ENCODE peak calls at places on chromosomes 2 and 18, in eight cellular contexts. One of them, this sample, is unnamed.

GRCh38 chr2:20288941-20289340 is 61.7 kb downstream of the PUM2 start:
- DNase-seq in tibial artery: no peak
- DNase-seq in brain microvascular endothelial cell: peak; percentile 8
- DNase-seq in AG09309: no peak
- DNase-seq in ascending aorta: no peak
- DNase-seq in OCI-LY7: no peak
- DNase-seq in CD8-positive, alpha-beta T cell: no peak
- DNase-seq in stomach: no peak
- DNase-seq in this sample: peak; percentile 33

GRCh38 chr2:118635891-118636290 is 211.6 kb downstream of the EN1 start:
- DNase-seq in OCI-LY7: no peak
- DNase-seq in brain microvascular endothelial cell: no peak
- DNase-seq in stomach: no peak
- DNase-seq in tibial artery: no peak
- DNase-seq in CD8-positive, alpha-beta T cell: no peak
- DNase-seq in AG09309: no peak
- DNase-seq in ascending aorta: no peak
- DNase-seq in this sample: no peak

GRCh38 chr2:158502984-158503383 is 46.2 kb downstream of the PKP4 start:
- DNase-seq in brain microvascular endothelial cell: peak; percentile 24
- DNase-seq in stomach: no peak
- DNase-seq in tibial artery: no peak
- DNase-seq in CD8-positive, alpha-beta T cell: no peak
- DNase-seq in AG09309: peak; percentile 85
- DNase-seq in OCI-LY7: no peak
- DNase-seq in ascending aorta: no peak
- DNase-seq in this sample: peak; percentile 47

GRCh38 chr2:181054843-181055242 is 74.4 kb downstream of the UBE2E3 start:
- DNase-seq in stomach: no peak
- DNase-seq in brain microvascular endothelial cell: peak; percentile 36
- DNase-seq in CD8-positive, alpha-beta T cell: no peak
- DNase-seq in tibial artery: no peak
- DNase-seq in AG09309: no peak
- DNase-seq in OCI-LY7: no peak
- DNase-seq in ascending aorta: no peak
- DNase-seq in this sample: no peak

GRCh38 chr2:9408641-9409151 is 14.6 kb downstream of the ITGB1BP1 start:
- DNase-seq in OCI-LY7: no peak
- DNase-seq in stomach: no peak
- DNase-seq in tibial artery: no peak
- DNase-seq in ascending aorta: peak; percentile 45
- DNase-seq in AG09309: no peak
- DNase-seq in CD8-positive, alpha-beta T cell: no peak
- DNase-seq in brain microvascular endothelial cell: no peak
- DNase-seq in this sample: peak; percentile 53

GRCh38 chr2:191264647-191265079 is 19.5 kb downstream of the MYO1B start:
- DNase-seq in stomach: no peak
- DNase-seq in OCI-LY7: no peak
- DNase-seq in tibial artery: no peak
- DNase-seq in ascending aorta: no peak
- DNase-seq in CD8-positive, alpha-beta T cell: no peak
- DNase-seq in AG09309: peak; percentile 80
- DNase-seq in brain microvascular endothelial cell: peak; percentile 84
- DNase-seq in this sample: peak; percentile 91

GRCh38 chr2:219571311-219572236 is at the start of gene OBSL1:
- DNase-seq in OCI-LY7: no peak
- DNase-seq in AG09309: no peak
- DNase-seq in tibial artery: peak; percentile 87
- DNase-seq in ascending aorta: peak; percentile 81
- DNase-seq in CD8-positive, alpha-beta T cell: no peak
- DNase-seq in brain microvascular endothelial cell: peak; percentile 33
- DNase-seq in stomach: peak; percentile 63
- DNase-seq in this sample: peak; percentile 73

GRCh38 chr2:37551783-37552182 is 119.7 kb downstream of the CDC42EP3 start:
- DNase-seq in OCI-LY7: no peak
- DNase-seq in CD8-positive, alpha-beta T cell: no peak
- DNase-seq in brain microvascular endothelial cell: no peak
- DNase-seq in stomach: no peak
- DNase-seq in AG09309: no peak
- DNase-seq in tibial artery: no peak
- DNase-seq in ascending aorta: no peak
- DNase-seq in this sample: no peak

GRCh38 chr2:46865181-46865970 is 50.2 kb downstream of the MCFD2 start:
- DNase-seq in OCI-LY7: no peak
- DNase-seq in AG09309: no peak
- DNase-seq in brain microvascular endothelial cell: no peak
- DNase-seq in CD8-positive, alpha-beta T cell: no peak
- DNase-seq in ascending aorta: no peak
- DNase-seq in tibial artery: no peak
- DNase-seq in stomach: no peak
- DNase-seq in this sample: no peak

GRCh38 chr2:221444106-221444505 is 128.0 kb downstream of the EPHA4 start:
- DNase-seq in CD8-positive, alpha-beta T cell: no peak
- DNase-seq in brain microvascular endothelial cell: peak; percentile 79
- DNase-seq in OCI-LY7: no peak
- DNase-seq in stomach: no peak
- DNase-seq in AG09309: peak; percentile 61
- DNase-seq in tibial artery: no peak
- DNase-seq in ascending aorta: peak; percentile 77
- DNase-seq in this sample: peak; percentile 64

GRCh38 chr2:230627806-230628724 is 84.6 kb upstream of the CAB39 start:
- DNase-seq in stomach: peak; percentile 47
- DNase-seq in ascending aorta: no peak
- DNase-seq in OCI-LY7: no peak
- DNase-seq in brain microvascular endothelial cell: peak; percentile 73
- DNase-seq in tibial artery: no peak
- DNase-seq in AG09309: no peak
- DNase-seq in CD8-positive, alpha-beta T cell: no peak
- DNase-seq in this sample: peak; percentile 56

GRCh38 chr18:74540689-74541421 is 6.6 kb downstream of the CNDP1 start:
- DNase-seq in AG09309: no peak
- DNase-seq in CD8-positive, alpha-beta T cell: no peak
- DNase-seq in stomach: peak; percentile 25
- DNase-seq in brain microvascular endothelial cell: no peak
- DNase-seq in ascending aorta: no peak
- DNase-seq in tibial artery: no peak
- DNase-seq in OCI-LY7: no peak
- DNase-seq in this sample: no peak

GRCh38 chr18:34222396-34223163 is 2.1 kb downstream of the NOL4 start:
- DNase-seq in ascending aorta: no peak
- DNase-seq in CD8-positive, alpha-beta T cell: no peak
- DNase-seq in brain microvascular endothelial cell: no peak
- DNase-seq in AG09309: no peak
- DNase-seq in tibial artery: no peak
- DNase-seq in OCI-LY7: no peak
- DNase-seq in stomach: no peak
- DNase-seq in this sample: peak; percentile 9

DNA sequence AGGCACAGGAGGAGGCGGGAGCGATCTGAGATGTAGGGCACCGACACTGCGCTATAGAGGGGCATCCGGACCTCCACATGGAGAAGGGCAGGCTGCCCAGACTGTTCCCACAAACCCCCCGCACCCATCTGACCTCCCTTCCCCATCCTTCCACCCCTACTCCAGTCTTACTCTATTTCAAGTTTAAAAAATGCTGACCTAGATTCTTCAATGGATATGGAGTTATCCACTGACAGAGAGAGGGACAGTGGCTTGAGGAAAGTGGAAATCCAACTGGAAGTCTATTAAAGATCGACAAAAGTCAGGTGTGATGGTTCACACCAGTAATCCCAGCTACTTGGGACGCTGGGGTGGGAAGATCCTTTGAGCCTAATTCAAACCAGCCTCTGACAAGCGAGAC is 5.1 kb upstream of the DGUOK start:
- DNase-seq in ascending aorta: no peak
- DNase-seq in stomach: no peak
- DNase-seq in brain microvascular endothelial cell: no peak
- DNase-seq in OCI-LY7: no peak
- DNase-seq in tibial artery: no peak
- DNase-seq in AG09309: no peak
- DNase-seq in CD8-positive, alpha-beta T cell: no peak
- DNase-seq in this sample: no peak
- H3K4me3 ChIP-seq in ascending aorta: no peak overlapping the region
- H3K4me3 ChIP-seq in stomach: no peak overlapping the region
- H3K4me3 ChIP-seq in brain microvascular endothelial cell: no peak overlapping the region
- H3K4me3 ChIP-seq in OCI-LY7: no peak overlapping the region
- H3K4me3 ChIP-seq in tibial artery: no peak overlapping the region
- H3K4me3 ChIP-seq in AG09309: no peak overlapping the region
- H3K4me3 ChIP-seq in CD8-positive, alpha-beta T cell: no peak overlapping the region
- H3K4me3 ChIP-seq in this sample: no peak overlapping the region

DNA sequence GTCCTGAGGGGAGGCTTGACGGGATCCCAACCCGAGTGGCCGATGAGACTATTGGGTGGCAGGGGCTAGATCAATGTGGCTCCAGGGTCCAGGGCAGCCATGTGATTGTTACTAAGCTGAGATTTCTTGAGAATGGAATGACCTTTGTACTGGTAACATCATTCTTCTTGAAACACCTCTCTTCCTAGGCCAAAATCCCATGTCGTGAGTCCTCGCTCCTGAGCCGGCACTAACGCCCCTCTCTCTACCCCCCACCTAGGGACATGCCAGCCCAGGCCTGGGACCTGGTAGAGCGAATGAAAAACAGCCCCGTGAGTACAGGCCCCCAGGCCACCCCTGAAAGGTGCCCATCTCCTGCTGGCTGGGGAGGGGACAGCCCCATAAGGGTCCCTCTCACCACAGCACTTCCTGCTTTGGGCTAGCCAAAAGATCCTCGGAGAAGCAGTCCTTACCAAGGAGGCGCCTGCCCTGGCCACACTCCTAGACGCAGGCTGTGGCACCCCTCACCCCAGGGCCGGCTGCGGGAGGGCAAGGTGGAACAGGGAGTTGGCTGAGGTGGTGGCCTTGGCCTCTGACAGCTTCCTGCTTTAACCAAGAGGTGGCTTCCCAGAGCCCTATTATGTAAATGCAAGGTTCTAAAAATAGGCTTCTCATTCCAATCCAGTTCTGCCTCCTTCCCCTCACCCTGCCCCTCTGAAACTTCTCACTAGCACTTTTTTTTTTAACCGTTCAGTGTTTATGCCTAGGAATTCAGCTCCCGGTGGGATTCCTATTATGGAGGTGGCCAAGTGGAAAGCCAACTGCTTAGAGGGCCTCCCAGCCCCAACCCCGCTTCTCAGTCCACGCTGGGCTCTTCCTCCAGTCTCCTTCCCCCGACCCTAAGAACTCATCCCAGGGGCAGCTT is 126.6 kb upstream of the PPP1CB start:
- DNase-seq in stomach: peak; percentile 92
- DNase-seq in ascending aorta: peak; percentile 94
- DNase-seq in tibial artery: peak; percentile 93
- DNase-seq in OCI-LY7: no peak
- DNase-seq in AG09309: no peak
- DNase-seq in brain microvascular endothelial cell: no peak
- DNase-seq in CD8-positive, alpha-beta T cell: peak; percentile 30
- DNase-seq in this sample: peak; percentile 62
- H3K4me3 ChIP-seq in stomach: no peak overlapping the region
- H3K4me3 ChIP-seq in ascending aorta: peak overlapping the region; percentile 14
- H3K4me3 ChIP-seq in tibial artery: peak overlapping the region; percentile 43
- H3K4me3 ChIP-seq in OCI-LY7: no peak overlapping the region
- H3K4me3 ChIP-seq in AG09309: no peak overlapping the region
- H3K4me3 ChIP-seq in brain microvascular endothelial cell: no peak overlapping the region
- H3K4me3 ChIP-seq in CD8-positive, alpha-beta T cell: peak overlapping the region; percentile 13
- H3K4me3 ChIP-seq in this sample: no peak overlapping the region

GRCh38 chr18:12086249-12086648 is 7.4 kb upstream of the ANKRD62 start:
- DNase-seq in CD8-positive, alpha-beta T cell: no peak
- DNase-seq in ascending aorta: no peak
- DNase-seq in brain microvascular endothelial cell: no peak
- DNase-seq in tibial artery: no peak
- DNase-seq in OCI-LY7: no peak
- DNase-seq in AG09309: no peak
- DNase-seq in stomach: peak; percentile 84
- DNase-seq in this sample: no peak

GRCh38 chr18:12088731-12089375 is 4.8 kb upstream of the ANKRD62 start:
- DNase-seq in tibial artery: no peak
- DNase-seq in AG09309: no peak
- DNase-seq in brain microvascular endothelial cell: no peak
- DNase-seq in ascending aorta: no peak
- DNase-seq in OCI-LY7: no peak
- DNase-seq in stomach: no peak
- DNase-seq in CD8-positive, alpha-beta T cell: no peak
- DNase-seq in this sample: no peak

GRCh38 chr18:12086677-12087482 is 6.8 kb upstream of the ANKRD62 start:
- DNase-seq in brain microvascular endothelial cell: no peak
- DNase-seq in tibial artery: no peak
- DNase-seq in OCI-LY7: no peak
- DNase-seq in stomach: no peak
- DNase-seq in AG09309: no peak
- DNase-seq in CD8-positive, alpha-beta T cell: no peak
- DNase-seq in ascending aorta: no peak
- DNase-seq in this sample: no peak

GRCh38 chr18:12088096-12088495 is 5.5 kb upstream of the ANKRD62 start:
- DNase-seq in CD8-positive, alpha-beta T cell: no peak
- DNase-seq in tibial artery: no peak
- DNase-seq in brain microvascular endothelial cell: no peak
- DNase-seq in stomach: no peak
- DNase-seq in OCI-LY7: no peak
- DNase-seq in AG09309: no peak
- DNase-seq in ascending aorta: no peak
- DNase-seq in this sample: no peak

GRCh38 chr18:12087483-12087960 is 6.1 kb upstream of the ANKRD62 start:
- DNase-seq in CD8-positive, alpha-beta T cell: no peak
- DNase-seq in stomach: no peak
- DNase-seq in OCI-LY7: no peak
- DNase-seq in tibial artery: no peak
- DNase-seq in AG09309: no peak
- DNase-seq in brain microvascular endothelial cell: no peak
- DNase-seq in ascending aorta: no peak
- DNase-seq in this sample: no peak
- H3K4me3 ChIP-seq in CD8-positive, alpha-beta T cell: no peak overlapping the region
- H3K4me3 ChIP-seq in stomach: no peak overlapping the region
- H3K4me3 ChIP-seq in OCI-LY7: no peak overlapping the region
- H3K4me3 ChIP-seq in tibial artery: no peak overlapping the region
- H3K4me3 ChIP-seq in AG09309: no peak overlapping the region
- H3K4me3 ChIP-seq in brain microvascular endothelial cell: no peak overlapping the region
- H3K4me3 ChIP-seq in ascending aorta: no peak overlapping the region
- H3K4me3 ChIP-seq in this sample: no peak overlapping the region

DNA sequence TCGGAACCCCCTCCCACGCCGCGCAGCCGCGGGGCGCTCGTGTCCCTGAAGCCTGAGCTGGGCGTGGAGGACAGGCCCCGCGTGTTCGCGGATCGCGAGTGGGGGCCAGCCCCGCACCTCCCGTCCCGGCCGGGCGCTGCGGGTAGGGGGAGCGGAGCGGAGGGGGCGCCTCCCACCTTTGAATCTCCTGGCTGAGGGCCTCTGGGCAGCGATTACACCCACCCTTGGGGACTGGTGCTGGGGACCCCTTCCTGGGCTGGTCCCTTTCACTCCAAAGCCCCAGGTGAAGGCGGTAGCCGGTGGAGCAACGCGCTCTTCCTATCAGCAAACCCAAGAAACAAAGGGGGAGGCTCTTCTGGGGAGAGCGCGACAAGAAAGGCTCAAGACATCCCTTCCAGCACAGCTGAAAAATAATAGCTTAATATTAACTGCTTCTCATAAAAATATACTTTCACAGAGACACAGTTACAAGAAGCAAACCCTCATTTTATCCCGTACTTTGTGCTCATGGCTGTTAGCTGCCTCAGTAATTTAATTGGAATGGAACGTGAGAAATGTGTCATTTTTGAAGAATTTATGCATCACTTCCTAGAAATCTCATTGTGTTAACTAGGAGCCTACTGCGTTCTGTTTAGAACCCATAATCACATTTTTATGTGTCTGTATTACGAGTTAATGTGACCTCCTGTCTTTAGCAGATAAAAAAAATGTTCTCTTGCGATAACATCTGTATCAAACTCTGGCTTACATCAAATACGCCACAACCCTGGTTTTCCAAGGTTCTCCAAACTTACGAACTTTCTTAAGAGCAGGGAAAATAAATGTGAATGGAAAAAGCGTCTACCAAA is 11.7 kb upstream of the GBX2 start:
- DNase-seq in brain microvascular endothelial cell: no peak
- DNase-seq in stomach: no peak
- DNase-seq in CD8-positive, alpha-beta T cell: no peak
- DNase-seq in ascending aorta: no peak
- DNase-seq in OCI-LY7: no peak
- DNase-seq in tibial artery: no peak
- DNase-seq in AG09309: no peak
- DNase-seq in this sample: no peak
- H3K4me3 ChIP-seq in brain microvascular endothelial cell: peak overlapping the region; percentile 53
- H3K4me3 ChIP-seq in stomach: no peak overlapping the region
- H3K4me3 ChIP-seq in CD8-positive, alpha-beta T cell: no peak overlapping the region
- H3K4me3 ChIP-seq in ascending aorta: no peak overlapping the region
- H3K4me3 ChIP-seq in OCI-LY7: no peak overlapping the region
- H3K4me3 ChIP-seq in tibial artery: peak overlapping the region; percentile 47
- H3K4me3 ChIP-seq in AG09309: peak overlapping the region; percentile 6
- H3K4me3 ChIP-seq in this sample: peak overlapping the region; percentile 12